ENCODE peak calls at places on chromosomes 13 and 19, in nine cellular contexts. T, K, Y, A, R, W, V, L and D are unnamed samples.

GRCh38 chr13:71590654-71591148 is 276.3 kb downstream of the DACH1 start:
- DNase-seq in T (no peak), K (no peak), Y (no peak), A (no peak), R (no peak), W (no peak), V (no peak), L (no peak), D (no peak)

GRCh38 chr19:20999731-21000352 is 20.6 kb upstream of the ZNF430 start:
- DNase-seq in T (peak; percentile 88), K (peak; percentile 86), Y (peak; percentile 77), A (peak; percentile 93), R (peak; percentile 73), W (peak; percentile 71), V (peak; percentile 75), L (peak; percentile 83), D (no peak)

GRCh38 chr19:54325194-54325621 is 12.2 kb upstream of the LILRA5 start:
- DNase-seq in T (no peak), K (peak; percentile 62), Y (no peak), A (peak; percentile 42), R (no peak), W (peak; percentile 8), V (peak; percentile 34), L (no peak), D (peak; percentile 66)

GRCh38 chr19:46787331-46788100 is 878 bp downstream of the SLC1A5 start:
- DNase-seq in T (peak; percentile 90), K (peak; percentile 35), Y (peak; percentile 70), A (peak; percentile 82), R (peak; percentile 62), W (peak; percentile 63), V (peak; percentile 84), L (peak; percentile 64), D (no peak)

GRCh38 chr13:77506874-77507273 is 28.6 kb upstream of the SCEL start:
- DNase-seq in T (no peak), K (no peak), Y (no peak), A (no peak), R (no peak), W (no peak), V (no peak), L (no peak), D (no peak)

GRCh38 chr13:111005808-111006494 is 91.1 kb upstream of the ANKRD10 start:
- DNase-seq in T (peak; percentile 84), K (no peak), Y (peak; percentile 44), A (no peak), R (peak; percentile 17), W (peak; percentile 43), V (peak; percentile 64), L (no peak), D (no peak)

GRCh38 chr13:99734013-99734693 is 232.9 kb downstream of the TM9SF2 start:
- DNase-seq in T (no peak), K (no peak), Y (no peak), A (no peak), R (no peak), W (no peak), V (no peak), L (no peak), D (no peak)

GRCh38 chr13:99265823-99266426 is 7.7 kb upstream of the GPR18 start:
- DNase-seq in T (no peak), K (peak; percentile 67), Y (no peak), A (peak; percentile 46), R (no peak), W (peak; percentile 63), V (no peak), L (no peak), D (peak; percentile 56)

GRCh38 chr19:5340637-5341447 is at the start of gene PTPRS:
- DNase-seq in T (peak; percentile 95), K (peak; percentile 37), Y (peak; percentile 72), A (peak; percentile 93), R (peak; percentile 71), W (peak; percentile 74), V (peak; percentile 84), L (peak; percentile 65), D (peak; percentile 47)

GRCh38 chr13:79918620-79919019 is 422.3 kb downstream of the SPRY2 start:
- DNase-seq in T (no peak), K (no peak), Y (no peak), A (no peak), R (no peak), W (no peak), V (no peak), L (no peak), D (no peak)

DNA sequence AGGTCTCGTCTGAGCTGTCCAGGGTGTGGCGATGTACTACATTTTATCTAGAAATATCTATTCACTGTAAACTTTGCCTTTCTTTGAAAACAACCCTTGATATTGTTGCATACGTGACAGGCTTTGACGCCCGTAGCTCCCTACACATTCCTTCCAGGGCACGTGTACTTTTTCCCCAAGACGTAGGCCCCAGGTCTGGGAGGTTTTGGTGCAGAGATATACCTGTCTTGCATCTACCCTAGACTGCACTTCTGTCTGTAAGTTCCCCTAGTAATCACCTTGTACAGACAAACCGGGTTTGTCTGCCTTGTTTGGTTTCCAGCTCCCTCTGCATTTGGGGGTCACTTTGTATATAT is 69.2 kb downstream of the ERICH6B start:
- DNase-seq in T (no peak), K (no peak), Y (no peak), A (no peak), R (no peak), W (no peak), V (no peak), L (no peak), D (no peak)
- H3K4me3 ChIP-seq in T (no peak overlapping the region), K (no peak overlapping the region), Y (no peak overlapping the region), A (no peak overlapping the region), R (no peak overlapping the region), W (no peak overlapping the region), V (no peak overlapping the region), L (no peak overlapping the region), D (no peak overlapping the region)

GRCh38 chr19:29680447-29680846 is 15.2 kb downstream of the PLEKHF1 start:
- DNase-seq in T (no peak), K (peak; percentile 79), Y (no peak), A (no peak), R (peak; percentile 72), W (no peak), V (peak; percentile 77), L (no peak), D (peak; percentile 88)
- H3K4me3 ChIP-seq in T (no peak overlapping the region), K (no peak overlapping the region), Y (no peak overlapping the region), A (no peak overlapping the region), R (no peak overlapping the region), W (no peak overlapping the region), V (no peak overlapping the region), L (no peak overlapping the region), D (peak overlapping the region; percentile 27)

GRCh38 chr19:13207237-13208130 is 57.3 kb downstream of the IER2 start:
- DNase-seq in T (no peak), K (no peak), Y (peak; percentile 49), A (peak; percentile 73), R (no peak), W (no peak), V (peak; percentile 69), L (no peak), D (no peak)
- H3K4me3 ChIP-seq in T (peak overlapping the region; percentile 46), K (peak overlapping the region; percentile 80), Y (peak overlapping the region; percentile 36), A (no peak overlapping the region), R (peak overlapping the region; percentile 32), W (peak overlapping the region; percentile 2), V (peak overlapping the region; percentile 52), L (no peak overlapping the region), D (no peak overlapping the region)

GRCh38 chr19:19105365-19106060 is 32.8 kb downstream of the TMEM161A start:
- DNase-seq in T (peak; percentile 83), K (no peak), Y (peak; percentile 84), A (peak; percentile 92), R (peak; percentile 69), W (no peak), V (no peak), L (no peak), D (no peak)

GRCh38 chr19:19107663-19108062 is 30.6 kb downstream of the TMEM161A start:
- DNase-seq in T (no peak), K (no peak), Y (no peak), A (no peak), R (no peak), W (no peak), V (no peak), L (no peak), D (no peak)

GRCh38 chr19:19109601-19110000 is 28.7 kb downstream of the TMEM161A start:
- DNase-seq in T (no peak), K (no peak), Y (no peak), A (no peak), R (no peak), W (peak; percentile 38), V (no peak), L (no peak), D (no peak)

GRCh38 chr19:19103167-19103566 is 35.1 kb downstream of the TMEM161A start:
- DNase-seq in T (no peak), K (no peak), Y (no peak), A (no peak), R (no peak), W (no peak), V (no peak), L (no peak), D (no peak)

DNA sequence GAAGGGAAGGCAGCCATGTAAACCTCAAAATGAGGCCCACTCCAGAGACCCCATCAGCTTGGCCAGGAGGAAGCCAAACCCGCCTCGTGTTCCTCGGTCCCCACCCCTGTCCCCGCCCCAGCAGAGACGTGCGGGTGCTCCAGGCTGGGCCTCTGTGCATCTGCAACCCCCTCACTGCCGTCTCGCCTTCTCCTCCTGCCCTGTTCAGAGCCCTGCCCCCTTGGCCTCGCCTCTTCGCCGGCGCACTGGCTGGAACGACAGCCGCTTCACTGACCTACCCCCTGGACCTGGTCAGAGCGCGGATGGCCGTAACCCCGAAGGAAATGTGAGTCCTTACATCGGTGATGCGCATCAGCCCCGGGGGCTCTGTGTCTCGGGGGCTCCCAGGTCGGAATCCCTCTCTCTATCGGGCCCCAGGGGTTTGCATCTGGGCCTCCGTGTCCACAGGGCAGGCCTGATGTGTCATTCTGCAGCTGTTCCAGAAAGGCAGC is 32.2 kb downstream of the TMEM161A start:
- DNase-seq in T (no peak), K (no peak), Y (peak; percentile 65), A (peak; percentile 52), R (no peak), W (no peak), V (no peak), L (no peak), D (no peak)
- H3K4me3 ChIP-seq in T (no peak overlapping the region), K (no peak overlapping the region), Y (peak overlapping the region; percentile 42), A (no peak overlapping the region), R (peak overlapping the region; percentile 30), W (no peak overlapping the region), V (peak overlapping the region; percentile 19), L (no peak overlapping the region), D (no peak overlapping the region)

DNA sequence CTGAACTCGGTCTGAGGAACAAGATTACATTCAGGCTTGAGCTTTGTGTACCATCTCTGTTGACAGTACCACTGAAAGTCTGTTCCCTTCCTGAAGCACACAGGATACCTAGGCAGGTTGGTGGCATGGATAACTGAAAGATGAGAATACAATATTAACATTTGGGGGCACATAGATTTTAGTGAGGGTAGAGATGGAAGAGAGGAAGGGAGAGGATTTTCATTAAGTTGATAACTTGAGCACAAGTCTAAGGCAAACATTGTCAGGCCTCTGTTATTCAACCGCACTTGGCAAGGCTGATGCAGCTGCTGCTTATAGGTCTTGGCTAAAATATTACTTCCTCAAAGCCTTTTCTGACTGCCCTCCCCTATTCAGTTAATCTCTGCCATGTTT is 10.9 kb downstream of the MIR17HG start:
- DNase-seq in T (no peak), K (no peak), Y (no peak), A (no peak), R (no peak), W (no peak), V (no peak), L (no peak), D (no peak)
- H3K4me3 ChIP-seq in T (no peak overlapping the region), K (no peak overlapping the region), Y (no peak overlapping the region), A (no peak overlapping the region), R (no peak overlapping the region), W (no peak overlapping the region), V (no peak overlapping the region), L (no peak overlapping the region), D (no peak overlapping the region)